ENCODE peak calls at places on chromosomes 4 and X, in five cellular contexts. H is PC-3; M is ovary; Q is MG63; R is CD8-positive, alpha-beta memory T cell. E is an unnamed sample. For H3K36me3, the result is how much of the 10 kb centered on the place peaks cover.

GRCh38 chrX:147522986-147523385 is 388.7 kb upstream of the FMR1 start:
- DNase-seq in H (no peak), M (no peak), Q (no peak), R (no peak), E (no peak)

GRCh38 chr4:11230888-11231287 is 197.8 kb downstream of the HS3ST1 start:
- DNase-seq in H (no peak), M (no peak), Q (no peak), R (no peak), E (peak)

GRCh38 chr4:78691971-78692814 is 84.0 kb upstream of the BMP2K start:
- DNase-seq in H (no peak), M (no peak), Q (no peak), R (no peak), E (no peak)

GRCh38 chr4:80043534-80043933 is 29.5 kb downstream of the ANTXR2 start:
- DNase-seq in H (no peak), M (peak), Q (no peak), R (no peak), E (no peak)

GRCh38 chr4:153270361-153270760 is 66.1 kb downstream of the TRIM2 start:
- DNase-seq in H (no peak), M (no peak), Q (no peak), R (no peak), E (no peak)

GRCh38 chrX:143781103-143781502 is 60.6 kb upstream of the SPANXN2 start:
- DNase-seq in H (peak), M (no peak), Q (peak), R (no peak), E (no peak)

GRCh38 chr4:82493721-82494425 is 63.5 kb downstream of the ENOPH1 start:
- DNase-seq in H (no peak), M (no peak), Q (peak), R (no peak), E (no peak)

GRCh38 chrX:133533249-133533648 is 118.0 kb upstream of the GPC4 start:
- DNase-seq in H (no peak), M (no peak), Q (no peak), R (no peak), E (no peak)

GRCh38 chrX:133468081-133468480 is 52.8 kb upstream of the GPC4 start:
- DNase-seq in H (no peak), M (no peak), Q (no peak), R (no peak), E (no peak)

GRCh38 chr4:85860066-85860465 is 385.1 kb downstream of the ARHGAP24 start:
- DNase-seq in H (peak), M (no peak), Q (peak), R (no peak), E (no peak)

GRCh38 chr4:116016201-116016600 is 902.8 kb upstream of the NDST4 start:
- DNase-seq in H (peak), M (no peak), Q (peak), R (no peak), E (no peak)

GRCh38 chr4:24768604-24769003 is 26.8 kb upstream of the SOD3 start:
- DNase-seq in H (no peak), M (no peak), Q (no peak), R (no peak), E (no peak)

GRCh38 chrX:11944486-11944885 is 186.4 kb downstream of the MSL3 start:
- DNase-seq in H (peak), M (no peak), Q (peak), R (no peak), E (peak)

GRCh38 chr4:17168571-17168970 is 270.1 kb upstream of the LDB2 start:
- DNase-seq in H (no peak), M (no peak), Q (peak), R (no peak), E (no peak)

GRCh38 chrX:9320940-9321339 is 143.9 kb upstream of the TBL1X start:
- DNase-seq in H (peak), M (no peak), Q (peak), R (no peak), E (no peak)

GRCh38 chr4:3291969-3292570 is 751 bp upstream of the RGS12 start:
- DNase-seq in H (peak), M (peak), Q (peak), R (peak), E (peak)

GRCh38 chrX:107272431-107272921 is 66.1 kb downstream of the DNAAF6 start:
- DNase-seq in H (no peak), M (peak), Q (peak), R (no peak), E (peak)

GRCh38 chr4:70583952-70584834 is 7.9 kb upstream of the AMBN start:
- DNase-seq in H (peak), M (no peak), Q (no peak), R (no peak), E (no peak)

GRCh38 chrX:42978655-42979379 is 200.9 kb upstream of the PPP1R2C start:
- DNase-seq in H (no peak), M (no peak), Q (no peak), R (no peak), E (no peak)

GRCh38 chr4:39062499-39062898 is 467 bp downstream of the KLHL5 start:
- DNase-seq in H (no peak), M (no peak), Q (no peak), R (no peak), E (no peak)

GRCh38 chr4:177455591-177455990 is 13.4 kb upstream of the AGA start:
- DNase-seq in H (no peak), M (no peak), Q (no peak), R (no peak), E (no peak)

GRCh38 chr4:170391066-170391754 is 301.5 kb upstream of the AADAT start:
- DNase-seq in H (peak), M (no peak), Q (peak), R (no peak), E (no peak)

GRCh38 chr4:12118651-12119213 is 690.0 kb upstream of the HS3ST1 start:
- DNase-seq in H (no peak), M (no peak), Q (no peak), R (no peak), E (no peak)

GRCh38 chrX:21926527-21927278 is 13.8 kb upstream of the SMS start:
- DNase-seq in H (peak), M (no peak), Q (peak), R (no peak), E (peak)

GRCh38 chr4:87044511-87045369 is 109.9 kb downstream of the AFF1 start:
- DNase-seq in H (no peak), M (no peak), Q (no peak), R (no peak), E (peak)

GRCh38 chr4:56704074-56704473 is 23.0 kb upstream of the HOPX start:
- DNase-seq in H (no peak), M (no peak), Q (no peak), R (no peak), E (no peak)

GRCh38 chr4:189912170-189912569 is 28.5 kb upstream of the FRG1 start:
- DNase-seq in H (peak), M (no peak), Q (no peak), R (no peak), E (peak)

GRCh38 chr4:186900980-186901379 is 177.3 kb upstream of the FAT1 start:
- DNase-seq in H (no peak), M (no peak), Q (no peak), R (no peak), E (no peak)

GRCh38 chr4:48360285-48360965 is 19.1 kb downstream of the SLAIN2 start:
- DNase-seq in H (no peak), M (no peak), Q (peak), R (no peak), E (no peak)

GRCh38 chr4:68874507-68874906 is 58.7 kb downstream of the UGT2B10 start:
- DNase-seq in H (peak), M (no peak), Q (no peak), R (no peak), E (no peak)

GRCh38 chr4:68873218-68873502 is 57.4 kb downstream of the UGT2B10 start:
- DNase-seq in H (no peak), M (no peak), Q (no peak), R (no peak), E (no peak)

GRCh38 chr4:68872442-68873217 is 56.8 kb downstream of the UGT2B10 start:
- DNase-seq in H (peak), M (no peak), Q (no peak), R (no peak), E (no peak)

GRCh38 chr4:68869274-68869773 is 53.5 kb downstream of the UGT2B10 start:
- DNase-seq in H (no peak), M (no peak), Q (no peak), R (no peak), E (no peak)

DNA sequence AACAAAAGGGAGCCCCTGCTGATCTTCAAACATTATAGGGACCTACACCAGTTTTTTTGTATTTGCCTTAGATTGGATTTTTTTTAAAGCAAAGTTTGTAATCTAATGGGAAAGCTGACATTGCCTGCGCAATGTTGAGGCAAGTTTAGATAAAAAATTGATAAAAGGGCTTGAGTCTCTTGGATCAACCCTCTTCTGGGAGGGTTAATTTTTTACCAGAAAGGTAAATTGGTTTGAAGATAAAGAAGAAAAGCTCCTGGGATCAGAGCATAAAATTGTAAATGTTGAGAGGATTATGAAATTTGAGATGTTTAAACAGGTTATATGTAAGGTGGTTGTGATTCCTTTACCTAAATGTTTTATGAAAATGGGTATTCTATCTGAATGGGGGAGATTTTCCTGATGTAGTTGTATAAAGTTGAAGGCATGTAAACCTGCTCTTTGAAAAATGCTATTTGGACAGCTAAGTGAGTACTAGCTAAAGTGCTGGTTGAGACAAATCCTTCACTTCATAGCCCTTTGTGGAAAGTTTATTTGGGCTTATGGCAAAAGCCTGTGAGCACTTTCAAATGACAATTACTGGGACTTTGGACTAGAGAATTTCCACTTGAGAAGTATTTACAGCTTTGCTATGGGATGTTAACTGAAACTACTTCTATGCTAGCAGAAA is 56.1 kb downstream of the UGT2B10 start:
- DNase-seq in H (no peak), M (no peak), Q (no peak), R (no peak), E (no peak)
- H3K4me3 ChIP-seq in H (no peak), M (no peak), Q (no peak), R (no peak), E (no peak)

DNA sequence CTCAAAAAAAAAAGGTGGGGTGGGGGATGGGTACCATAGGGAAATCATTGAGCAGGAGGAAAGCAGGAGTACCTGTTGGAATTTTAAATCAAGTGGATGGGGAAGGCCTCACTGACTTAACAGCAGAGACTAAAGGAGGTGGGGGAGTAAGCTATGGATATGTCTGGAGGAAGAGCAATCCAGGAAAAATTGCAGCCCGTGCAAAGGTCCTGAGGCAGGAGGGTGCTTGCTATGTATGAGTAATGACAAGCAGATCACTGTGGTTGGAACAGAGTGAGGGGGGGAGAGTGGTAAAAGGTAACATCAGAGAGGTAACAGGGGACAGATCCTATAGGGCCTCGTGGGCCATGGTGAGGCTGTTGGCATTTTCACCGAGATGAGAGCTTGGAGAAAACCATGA is 4.1 kb downstream of the FTSJ1 start:
- DNase-seq in H (no peak), M (no peak), Q (no peak), R (no peak), E (no peak)
- H3K36me3 ChIP-seq in H (under half), M (under half), Q (under half), R (under half), E (under half)

GRCh38 chr4:68734095-68734494 is 63.6 kb upstream of the UGT2B15 start:
- DNase-seq in H (no peak), M (no peak), Q (no peak), R (no peak), E (no peak)
- H3K4me3 ChIP-seq in H (no peak), M (no peak), Q (no peak), R (no peak), E (no peak)

GRCh38 chr4:1987721-1988326 is 20.9 kb downstream of the NELFA start:
- DNase-seq in H (no peak), M (no peak), Q (no peak), R (no peak), E (peak)
- H3K36me3 ChIP-seq in H (under half), M (under half), Q (under half), R (under half), E (under half)

GRCh38 chrX:53088136-53088974 is 5.6 kb upstream of the KANTR start:
- DNase-seq in H (peak), M (peak), Q (no peak), R (peak), E (peak)
- H3K4me3 ChIP-seq in H (peak), M (peak), Q (no peak), R (peak), E (peak)

GRCh38 chr4:37389967-37390580 is 145.5 kb downstream of the NWD2 start:
- DNase-seq in H (peak), M (no peak), Q (no peak), R (no peak), E (peak)

GRCh38 chr4:37388672-37389368 is 144.3 kb downstream of the NWD2 start:
- DNase-seq in H (no peak), M (no peak), Q (no peak), R (no peak), E (peak)

GRCh38 chr4:37392540-37393255 is 148.2 kb downstream of the NWD2 start:
- DNase-seq in H (peak), M (no peak), Q (peak), R (no peak), E (no peak)

GRCh38 chr4:37389369-37389765 is 144.8 kb downstream of the NWD2 start:
- DNase-seq in H (no peak), M (no peak), Q (no peak), R (no peak), E (no peak)

DNA sequence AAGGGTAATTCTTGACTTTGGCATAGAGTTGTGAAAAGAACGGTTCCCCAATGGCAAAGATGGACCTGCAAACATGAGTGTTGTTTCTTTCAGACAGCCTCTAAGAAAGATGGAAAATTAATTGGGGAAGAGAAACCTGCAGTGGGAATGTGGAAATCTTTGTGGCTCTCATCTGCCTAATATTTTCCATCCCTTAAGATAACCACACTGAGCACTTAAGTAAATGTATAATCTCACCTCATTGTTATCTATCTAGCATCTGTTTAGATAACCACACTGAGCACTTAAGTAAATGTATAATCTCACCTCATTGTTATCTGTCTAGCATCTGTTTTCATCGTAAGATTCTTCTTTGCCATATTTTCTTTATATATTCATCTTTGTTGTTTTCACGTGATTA is 149.3 kb downstream of the NWD2 start:
- DNase-seq in H (no peak), M (no peak), Q (no peak), R (no peak), E (no peak)
- H3K36me3 ChIP-seq in H (under half), M (under half), Q (under half), R (under half), E (under half)

DNA sequence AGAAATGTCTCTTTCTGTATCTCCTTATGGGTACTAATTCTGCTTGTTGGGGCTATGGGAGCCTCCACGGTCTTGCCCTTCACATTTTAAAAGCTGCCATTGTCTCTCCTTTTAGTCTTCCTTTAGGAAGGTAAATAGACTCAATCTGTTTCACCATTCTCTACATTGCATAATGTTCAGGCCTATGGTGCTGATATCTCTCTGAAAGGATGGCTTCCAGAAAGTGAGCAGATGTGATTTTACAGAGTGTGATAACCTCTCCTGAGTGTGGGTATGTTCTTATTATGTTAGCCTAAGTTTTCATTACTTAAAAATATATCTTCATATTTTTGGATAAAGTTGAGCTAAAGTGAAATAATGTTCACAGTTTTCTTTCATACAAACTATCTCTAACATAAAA is 254.0 kb upstream of the PITX2 start:
- DNase-seq in H (no peak), M (no peak), Q (no peak), R (no peak), E (no peak)
- H3K4me3 ChIP-seq in H (no peak), M (no peak), Q (no peak), R (no peak), E (peak)

GRCh38 chrX:130245441-130245840 is 23.3 kb downstream of the ZNF280C start:
- DNase-seq in H (no peak), M (no peak), Q (no peak), R (no peak), E (no peak)
- H3K36me3 ChIP-seq in H (under half), M (under half), Q (under half), R (under half), E (under half)

DNA sequence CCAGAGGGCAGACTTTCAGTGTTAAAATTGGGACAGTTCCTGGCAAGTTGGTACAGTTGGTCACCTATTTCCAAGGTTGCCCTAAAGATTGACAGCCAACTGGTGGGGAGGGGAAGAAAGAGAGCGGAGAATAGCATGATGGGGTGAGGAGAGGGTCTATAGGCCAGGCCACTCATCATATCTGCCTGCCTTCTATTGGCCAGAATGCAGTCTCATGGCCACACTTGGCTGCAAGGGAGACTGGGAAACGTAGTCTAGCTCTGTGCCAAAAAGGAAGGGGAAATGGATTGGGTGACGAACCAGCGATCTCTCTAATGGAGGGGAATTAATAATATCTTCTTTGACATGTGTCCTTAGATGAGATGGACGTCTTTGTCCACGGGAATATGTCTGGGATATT is 197.4 kb upstream of the ATP6AP2 start:
- DNase-seq in H (no peak), M (no peak), Q (no peak), R (no peak), E (peak)
- H3K4me3 ChIP-seq in H (no peak), M (no peak), Q (no peak), R (no peak), E (no peak)

DNA sequence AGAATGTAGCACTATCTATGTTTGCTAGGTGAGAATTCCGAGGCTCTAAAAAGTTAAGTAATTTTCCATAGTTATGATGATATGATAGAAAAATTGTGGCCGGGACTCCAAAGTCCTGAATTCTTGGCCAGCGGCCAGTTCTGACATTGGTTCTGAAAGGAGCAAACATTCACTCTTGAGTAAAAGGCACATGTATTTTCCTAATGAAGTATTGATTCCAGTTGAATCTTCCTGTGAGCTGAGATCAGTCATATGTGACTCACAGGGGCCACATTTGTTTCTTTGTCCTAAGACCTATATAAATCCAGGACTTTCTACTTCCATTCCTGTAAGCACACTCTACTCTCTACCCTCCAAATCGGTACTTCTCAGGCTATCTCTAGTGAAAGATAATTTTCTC is 349.9 kb downstream of the BMPR1B start:
- DNase-seq in H (peak), M (no peak), Q (no peak), R (no peak), E (no peak)
- H3K36me3 ChIP-seq in H (under half), M (under half), Q (under half), R (under half), E (under half)